ENCODE peak calls at places on chromosomes 5 and 9, in ten cellular contexts. One of them, this sample, is unnamed.

GRCh38 chr9:101030022-101030391 is 1.5 kb downstream of the PLPPR1 start:
- DNase-seq in uterus: no peak
- DNase-seq in lower lobe of right lung: no peak
- DNase-seq in suprapubic skin: no peak
- DNase-seq in PC-9: no peak
- DNase-seq in iPS DF 6.9: no peak
- DNase-seq in heart left ventricle: no peak
- DNase-seq in MM.1S: no peak
- DNase-seq in left ventricle myocardium inferior: no peak
- DNase-seq in upper lobe of left lung: no peak
- DNase-seq in this sample: no peak

GRCh38 chr9:130417602-130418001 is 27.2 kb upstream of the ASS1 start:
- DNase-seq in uterus: no peak
- DNase-seq in lower lobe of right lung: no peak
- DNase-seq in suprapubic skin: no peak
- DNase-seq in PC-9: no peak
- DNase-seq in iPS DF 6.9: no peak
- DNase-seq in heart left ventricle: no peak
- DNase-seq in MM.1S: no peak
- DNase-seq in left ventricle myocardium inferior: no peak
- DNase-seq in upper lobe of left lung: no peak
- DNase-seq in this sample: no peak

GRCh38 chr5:91937121-91937520 is 554.0 kb upstream of the ARRDC3 start:
- DNase-seq in uterus: no peak
- DNase-seq in lower lobe of right lung: no peak
- DNase-seq in suprapubic skin: no peak
- DNase-seq in PC-9: no peak
- DNase-seq in iPS DF 6.9: no peak
- DNase-seq in heart left ventricle: no peak
- DNase-seq in MM.1S: no peak
- DNase-seq in left ventricle myocardium inferior: no peak
- DNase-seq in upper lobe of left lung: no peak
- DNase-seq in this sample: no peak

GRCh38 chr9:116499986-116500871 is 186.9 kb upstream of the TRIM32 start:
- DNase-seq in uterus: no peak
- DNase-seq in lower lobe of right lung: no peak
- DNase-seq in suprapubic skin: no peak
- DNase-seq in PC-9: no peak
- DNase-seq in iPS DF 6.9: no peak
- DNase-seq in heart left ventricle: no peak
- DNase-seq in MM.1S: no peak
- DNase-seq in left ventricle myocardium inferior: no peak
- DNase-seq in upper lobe of left lung: no peak
- DNase-seq in this sample: no peak

GRCh38 chr5:137016783-137017324 is 482.3 kb downstream of the SPOCK1 start:
- DNase-seq in uterus: no peak
- DNase-seq in lower lobe of right lung: no peak
- DNase-seq in suprapubic skin: no peak
- DNase-seq in PC-9: no peak
- DNase-seq in iPS DF 6.9: peak; percentile 39
- DNase-seq in heart left ventricle: no peak
- DNase-seq in MM.1S: no peak
- DNase-seq in left ventricle myocardium inferior: no peak
- DNase-seq in upper lobe of left lung: no peak
- DNase-seq in this sample: no peak

GRCh38 chr9:4936277-4936676 is 48.8 kb upstream of the JAK2 start:
- DNase-seq in uterus: no peak
- DNase-seq in lower lobe of right lung: no peak
- DNase-seq in suprapubic skin: no peak
- DNase-seq in PC-9: no peak
- DNase-seq in iPS DF 6.9: no peak
- DNase-seq in heart left ventricle: no peak
- DNase-seq in MM.1S: peak; percentile 36
- DNase-seq in left ventricle myocardium inferior: no peak
- DNase-seq in upper lobe of left lung: no peak
- DNase-seq in this sample: no peak

GRCh38 chr9:92489209-92489608 is 6.9 kb upstream of the ASPN start:
- DNase-seq in uterus: no peak
- DNase-seq in lower lobe of right lung: no peak
- DNase-seq in suprapubic skin: no peak
- DNase-seq in PC-9: no peak
- DNase-seq in iPS DF 6.9: no peak
- DNase-seq in heart left ventricle: no peak
- DNase-seq in MM.1S: no peak
- DNase-seq in left ventricle myocardium inferior: no peak
- DNase-seq in upper lobe of left lung: no peak
- DNase-seq in this sample: no peak

GRCh38 chr5:74402553-74402952 is 238.0 kb downstream of the ENC1 start:
- DNase-seq in uterus: no peak
- DNase-seq in lower lobe of right lung: peak; percentile 66
- DNase-seq in suprapubic skin: no peak
- DNase-seq in PC-9: no peak
- DNase-seq in iPS DF 6.9: no peak
- DNase-seq in heart left ventricle: no peak
- DNase-seq in MM.1S: no peak
- DNase-seq in left ventricle myocardium inferior: no peak
- DNase-seq in upper lobe of left lung: no peak
- DNase-seq in this sample: no peak

GRCh38 chr9:104319198-104319597 is 184.9 kb upstream of the OR13F1 start:
- DNase-seq in uterus: no peak
- DNase-seq in lower lobe of right lung: no peak
- DNase-seq in suprapubic skin: no peak
- DNase-seq in PC-9: no peak
- DNase-seq in iPS DF 6.9: no peak
- DNase-seq in heart left ventricle: no peak
- DNase-seq in MM.1S: no peak
- DNase-seq in left ventricle myocardium inferior: no peak
- DNase-seq in upper lobe of left lung: no peak
- DNase-seq in this sample: no peak

DNA sequence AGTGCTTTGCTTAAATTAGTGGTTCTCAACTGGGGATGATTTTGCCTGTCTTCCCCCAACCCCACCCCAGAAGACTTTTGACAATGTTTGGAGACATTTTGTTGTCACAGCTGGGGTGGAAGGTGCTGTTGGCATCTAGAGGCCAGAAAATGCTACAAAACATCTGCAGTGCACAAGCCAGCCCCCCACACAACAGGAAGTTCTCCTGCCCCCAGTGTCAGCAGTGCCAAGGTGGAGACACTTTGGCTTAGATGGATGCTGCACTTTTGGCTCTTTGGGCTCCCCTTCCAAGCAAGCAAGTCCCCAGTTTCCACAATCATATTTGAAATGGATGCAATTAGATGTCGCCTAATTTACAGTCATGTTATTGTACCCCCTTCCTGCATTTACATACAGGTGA is 2.7 kb downstream of the HEMGN start:
- DNase-seq in uterus: no peak
- DNase-seq in lower lobe of right lung: no peak
- DNase-seq in suprapubic skin: no peak
- DNase-seq in PC-9: no peak
- DNase-seq in iPS DF 6.9: no peak
- DNase-seq in heart left ventricle: no peak
- DNase-seq in MM.1S: no peak
- DNase-seq in left ventricle myocardium inferior: no peak
- DNase-seq in upper lobe of left lung: no peak
- DNase-seq in this sample: no peak
- H3K4me3 ChIP-seq in uterus: no peak overlapping the region
- H3K4me3 ChIP-seq in lower lobe of right lung: no peak overlapping the region
- H3K4me3 ChIP-seq in suprapubic skin: no peak overlapping the region
- H3K4me3 ChIP-seq in PC-9: no peak overlapping the region
- H3K4me3 ChIP-seq in iPS DF 6.9: no peak overlapping the region
- H3K4me3 ChIP-seq in heart left ventricle: no peak overlapping the region
- H3K4me3 ChIP-seq in MM.1S: no peak overlapping the region
- H3K4me3 ChIP-seq in left ventricle myocardium inferior: no peak overlapping the region
- H3K4me3 ChIP-seq in upper lobe of left lung: no peak overlapping the region
- H3K4me3 ChIP-seq in this sample: no peak overlapping the region

DNA sequence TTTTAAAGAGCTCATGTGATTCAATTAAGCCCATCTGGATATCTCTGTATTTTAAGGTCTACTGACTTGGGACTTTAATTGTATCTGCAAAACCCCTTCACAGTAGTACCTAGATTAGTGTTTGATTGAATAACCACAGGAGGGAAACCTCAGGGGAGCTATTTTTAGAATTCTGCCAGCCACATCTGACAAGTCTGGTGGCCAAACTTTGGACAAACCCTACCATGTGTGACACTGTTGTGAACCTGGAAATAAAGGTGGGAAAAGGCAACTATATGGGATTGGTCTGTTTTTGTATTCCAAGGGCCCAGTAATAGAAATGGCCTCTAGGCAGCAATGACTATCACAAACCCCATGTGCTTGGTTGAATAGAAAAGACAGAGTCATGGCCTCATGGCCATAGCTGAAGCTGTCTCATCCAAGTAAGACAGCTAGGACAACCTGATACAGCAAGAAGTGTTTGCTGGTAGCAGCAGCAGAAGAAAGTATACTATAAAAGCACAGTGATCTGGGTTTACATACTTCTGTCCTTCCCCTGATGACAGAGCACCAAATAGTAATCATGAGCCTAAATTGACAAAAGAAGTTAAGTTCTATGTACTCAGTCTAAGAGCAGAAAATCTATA is 189.6 kb downstream of the ARHGAP26 start:
- DNase-seq in uterus: no peak
- DNase-seq in lower lobe of right lung: no peak
- DNase-seq in suprapubic skin: no peak
- DNase-seq in PC-9: no peak
- DNase-seq in iPS DF 6.9: no peak
- DNase-seq in heart left ventricle: no peak
- DNase-seq in MM.1S: peak; percentile 38
- DNase-seq in left ventricle myocardium inferior: no peak
- DNase-seq in upper lobe of left lung: no peak
- DNase-seq in this sample: no peak
- H3K27ac ChIP-seq in uterus: no peak overlapping the region
- H3K27ac ChIP-seq in lower lobe of right lung: no peak overlapping the region
- H3K27ac ChIP-seq in suprapubic skin: no peak overlapping the region
- H3K27ac ChIP-seq in PC-9: peak overlapping the region; percentile 86
- H3K27ac ChIP-seq in iPS DF 6.9: no peak overlapping the region
- H3K27ac ChIP-seq in heart left ventricle: no peak overlapping the region
- H3K27ac ChIP-seq in MM.1S: no peak overlapping the region
- H3K27ac ChIP-seq in left ventricle myocardium inferior: peak overlapping the region; percentile 40
- H3K27ac ChIP-seq in upper lobe of left lung: no peak overlapping the region
- H3K27ac ChIP-seq in this sample: no peak overlapping the region

GRCh38 chr5:113036826-113037225 is 60.2 kb downstream of the DCP2 start:
- DNase-seq in uterus: no peak
- DNase-seq in lower lobe of right lung: no peak
- DNase-seq in suprapubic skin: no peak
- DNase-seq in PC-9: no peak
- DNase-seq in iPS DF 6.9: no peak
- DNase-seq in heart left ventricle: no peak
- DNase-seq in MM.1S: no peak
- DNase-seq in left ventricle myocardium inferior: no peak
- DNase-seq in upper lobe of left lung: no peak
- DNase-seq in this sample: no peak
- H3K4me3 ChIP-seq in uterus: no peak overlapping the region
- H3K4me3 ChIP-seq in lower lobe of right lung: no peak overlapping the region
- H3K4me3 ChIP-seq in suprapubic skin: no peak overlapping the region
- H3K4me3 ChIP-seq in PC-9: no peak overlapping the region
- H3K4me3 ChIP-seq in iPS DF 6.9: no peak overlapping the region
- H3K4me3 ChIP-seq in heart left ventricle: no peak overlapping the region
- H3K4me3 ChIP-seq in MM.1S: no peak overlapping the region
- H3K4me3 ChIP-seq in left ventricle myocardium inferior: no peak overlapping the region
- H3K4me3 ChIP-seq in upper lobe of left lung: no peak overlapping the region
- H3K4me3 ChIP-seq in this sample: no peak overlapping the region

GRCh38 chr9:33198163-33198562 is 31.0 kb upstream of the B4GALT1 start:
- DNase-seq in uterus: peak; percentile 77
- DNase-seq in lower lobe of right lung: no peak
- DNase-seq in suprapubic skin: no peak
- DNase-seq in PC-9: no peak
- DNase-seq in iPS DF 6.9: no peak
- DNase-seq in heart left ventricle: peak; percentile 35
- DNase-seq in MM.1S: no peak
- DNase-seq in left ventricle myocardium inferior: peak; percentile 57
- DNase-seq in upper lobe of left lung: no peak
- DNase-seq in this sample: peak; percentile 84
- H3K27ac ChIP-seq in uterus: peak overlapping the region; percentile 75
- H3K27ac ChIP-seq in lower lobe of right lung: no peak overlapping the region
- H3K27ac ChIP-seq in suprapubic skin: peak overlapping the region; percentile 67
- H3K27ac ChIP-seq in PC-9: no peak overlapping the region
- H3K27ac ChIP-seq in iPS DF 6.9: no peak overlapping the region
- H3K27ac ChIP-seq in heart left ventricle: peak overlapping the region; percentile 38
- H3K27ac ChIP-seq in MM.1S: no peak overlapping the region
- H3K27ac ChIP-seq in left ventricle myocardium inferior: peak overlapping the region; percentile 70
- H3K27ac ChIP-seq in upper lobe of left lung: no peak overlapping the region
- H3K27ac ChIP-seq in this sample: peak overlapping the region; percentile 79

GRCh38 chr5:141485305-141486055 is 650 bp downstream of the PCDHGC4 start:
- DNase-seq in uterus: no peak
- DNase-seq in lower lobe of right lung: no peak
- DNase-seq in suprapubic skin: no peak
- DNase-seq in PC-9: no peak
- DNase-seq in iPS DF 6.9: no peak
- DNase-seq in heart left ventricle: no peak
- DNase-seq in MM.1S: no peak
- DNase-seq in left ventricle myocardium inferior: no peak
- DNase-seq in upper lobe of left lung: peak; percentile 55
- DNase-seq in this sample: no peak
- H3K4me3 ChIP-seq in uterus: peak overlapping the region; percentile 36
- H3K4me3 ChIP-seq in lower lobe of right lung: peak overlapping the region; percentile 39
- H3K4me3 ChIP-seq in suprapubic skin: peak overlapping the region; percentile 42
- H3K4me3 ChIP-seq in PC-9: no peak overlapping the region
- H3K4me3 ChIP-seq in iPS DF 6.9: peak overlapping the region; percentile 44
- H3K4me3 ChIP-seq in heart left ventricle: peak overlapping the region; percentile 44
- H3K4me3 ChIP-seq in MM.1S: no peak overlapping the region
- H3K4me3 ChIP-seq in left ventricle myocardium inferior: peak overlapping the region; percentile 60
- H3K4me3 ChIP-seq in upper lobe of left lung: peak overlapping the region; percentile 39
- H3K4me3 ChIP-seq in this sample: no peak overlapping the region

This sample was measured in aorta.